ENCODE peak calls at places on chromosomes 11 and 22, in four cellular contexts. One of them, this sample, is unnamed.

GRCh38 chr22:37818397-37819099 is 4.6 kb upstream of the GALR3 start:
- DNase-seq in WTC11: peak
- DNase-seq in H54: no peak
- DNase-seq in CD8-positive, alpha-beta memory T cell: peak
- DNase-seq in this sample: peak

GRCh38 chr22:50175921-50176849 is 5.7 kb downstream of the PANX2 start:
- DNase-seq in H54: no peak
- DNase-seq in WTC11: no peak
- DNase-seq in CD8-positive, alpha-beta memory T cell: no peak
- DNase-seq in this sample: no peak

GRCh38 chr22:46056169-46057041 is 79.4 kb upstream of the WNT7B start:
- DNase-seq in H54: no peak
- DNase-seq in CD8-positive, alpha-beta memory T cell: no peak
- DNase-seq in WTC11: peak
- DNase-seq in this sample: no peak

GRCh38 chr11:16000065-16000464 is 356.3 kb downstream of the SOX6 start:
- DNase-seq in CD8-positive, alpha-beta memory T cell: no peak
- DNase-seq in H54: no peak
- DNase-seq in WTC11: no peak
- DNase-seq in this sample: no peak

GRCh38 chr11:1077033-1077416 is 2.4 kb downstream of the MUC2 start:
- DNase-seq in CD8-positive, alpha-beta memory T cell: no peak
- DNase-seq in H54: no peak
- DNase-seq in WTC11: no peak
- DNase-seq in this sample: no peak

GRCh38 chr11:63573881-63574855 is 11.0 kb upstream of the PLAAT2 start:
- DNase-seq in WTC11: no peak
- DNase-seq in H54: no peak
- DNase-seq in CD8-positive, alpha-beta memory T cell: peak
- DNase-seq in this sample: peak

GRCh38 chr11:9664276-9665171 is 647 bp downstream of the SWAP70 start:
- DNase-seq in WTC11: peak
- DNase-seq in CD8-positive, alpha-beta memory T cell: no peak
- DNase-seq in H54: peak
- DNase-seq in this sample: no peak

GRCh38 chr11:16280256-16280682 is 76.1 kb downstream of the SOX6 start:
- DNase-seq in CD8-positive, alpha-beta memory T cell: no peak
- DNase-seq in H54: no peak
- DNase-seq in WTC11: no peak
- DNase-seq in this sample: no peak

GRCh38 chr11:1772270-1773130 is 8.8 kb upstream of the CTSD start:
- DNase-seq in H54: peak
- DNase-seq in CD8-positive, alpha-beta memory T cell: peak
- DNase-seq in WTC11: peak
- DNase-seq in this sample: peak

GRCh38 chr11:75570559-75571139 is 8.6 kb downstream of the SERPINH1 start:
- DNase-seq in H54: no peak
- DNase-seq in WTC11: no peak
- DNase-seq in CD8-positive, alpha-beta memory T cell: no peak
- DNase-seq in this sample: no peak

GRCh38 chr22:39309364-39309861 is 10.0 kb downstream of the RPL3 start:
- DNase-seq in H54: no peak
- DNase-seq in WTC11: peak
- DNase-seq in CD8-positive, alpha-beta memory T cell: no peak
- DNase-seq in this sample: no peak

GRCh38 chr11:82458777-82459176 is 274.9 kb downstream of the FAM181B start:
- DNase-seq in WTC11: no peak
- DNase-seq in CD8-positive, alpha-beta memory T cell: no peak
- DNase-seq in H54: no peak
- DNase-seq in this sample: no peak

GRCh38 chr11:35404397-35404775 is 15.0 kb downstream of the SLC1A2 start:
- DNase-seq in H54: peak
- DNase-seq in CD8-positive, alpha-beta memory T cell: no peak
- DNase-seq in WTC11: peak
- DNase-seq in this sample: no peak